ENCODE peak calls at places on chromosomes 12 and 14, in seven cellular contexts. A is HFFc6; Y is NCI-H748 treated with DMSO at 0.1 percent for 48 hours; V is RWPE1; Q is cardiac muscle cell; I is stimulated activated CD4-positive, alpha-beta T cell treated with anti-CD3 and anti-CD28 coated beads, Interleukin-12 subunit alpha, Interleukin-12 subunit beta, amount 100 ng/mL, for 4 hours; L is heart left ventricle. U is an unnamed sample.
A peak's percentile ranks its signal among the peaks of the same experiment; 100 is the strongest.

GRCh38 chr12:124415064-124415463 is 120.2 kb downstream of the RFLNA start:
- DNase-seq in V (no peak), I (no peak), Q (no peak), L (no peak), Y (no peak), A (no peak), U (no peak)

GRCh38 chr14:72515779-72516770 is 377.8 kb downstream of the DPF3 start:
- DNase-seq in I (no peak), Q (peak; percentile 47), V (no peak), L (no peak), Y (no peak), A (peak; percentile 45), U (peak; percentile 23)

GRCh38 chr14:103696466-103697071 is 18.7 kb downstream of the XRCC3 start:
- DNase-seq in L (peak; percentile 50), I (no peak), A (no peak), Y (no peak), V (no peak), Q (no peak), U (no peak)

GRCh38 chr12:68319988-68320623 is 12.1 kb downstream of the MDM1 start:
- DNase-seq in A (peak; percentile 81), I (no peak), V (no peak), Q (no peak), L (peak; percentile 49), Y (no peak), U (no peak)

GRCh38 chr12:108228746-108229145 is 99.7 kb downstream of the WSCD2 start:
- DNase-seq in Q (no peak), V (no peak), L (no peak), I (no peak), A (no peak), Y (no peak), U (no peak)

GRCh38 chr12:116650585-116650984 is 87.3 kb downstream of the SPRING1 start:
- DNase-seq in I (no peak), L (no peak), Y (no peak), Q (no peak), A (no peak), V (no peak), U (no peak)

GRCh38 chr14:69288001-69288771 is 28.2 kb downstream of the GALNT16 start:
- DNase-seq in A (peak; percentile 23), V (peak; percentile 15), Y (no peak), L (peak; percentile 68), I (no peak), Q (peak; percentile 35), U (peak; percentile 17)

GRCh38 chr12:21428241-21428640 is 9.2 kb upstream of the PYROXD1 start:
- DNase-seq in Q (no peak), I (no peak), V (no peak), Y (no peak), A (peak; percentile 48), L (no peak), U (no peak)

GRCh38 chr12:47110011-47110541 is 30.3 kb upstream of the AMIGO2 start:
- DNase-seq in A (no peak), Q (no peak), Y (peak; percentile 49), I (no peak), L (no peak), V (no peak), U (no peak)

GRCh38 chr14:74405663-74406062 is 20.3 kb downstream of the SYNDIG1L start:
- DNase-seq in Q (no peak), V (no peak), I (no peak), Y (no peak), L (no peak), A (no peak), U (no peak)

GRCh38 chr12:42960087-42960527 is 370.6 kb upstream of the PRICKLE1 start:
- DNase-seq in I (no peak), V (peak; percentile 81), L (no peak), A (no peak), Y (no peak), Q (no peak), U (no peak)

GRCh38 chr12:42759622-42760273 is 170.2 kb upstream of the PRICKLE1 start:
- DNase-seq in I (no peak), V (no peak), A (no peak), L (peak; percentile 73), Y (no peak), Q (no peak), U (peak; percentile 47)

GRCh38 chr12:321606-322326 is 59.1 kb upstream of the SLC6A13 start:
- DNase-seq in Y (no peak), Q (peak; percentile 9), L (no peak), V (peak; percentile 12), I (no peak), A (no peak), U (no peak)

GRCh38 chr14:100592461-100592871 is 5.2 kb upstream of the BEGAIN start:
- DNase-seq in Q (no peak), L (no peak), Y (no peak), V (no peak), I (no peak), A (no peak), U (no peak)

GRCh38 chr14:22813145-22813544 is 2.1 kb downstream of the SLC7A7 start:
- DNase-seq in Q (no peak), V (no peak), I (no peak), L (no peak), Y (no peak), A (no peak), U (no peak)

GRCh38 chr14:105146181-105146975 is 22.2 kb downstream of the JAG2 start:
- DNase-seq in V (no peak), Q (no peak), A (no peak), I (no peak), Y (no peak), L (no peak), U (no peak)

GRCh38 chr14:104678346-104678745 is 11.1 kb upstream of the INF2 start:
- DNase-seq in L (peak; percentile 63), V (no peak), A (no peak), Y (no peak), Q (peak; percentile 35), I (no peak), U (peak; percentile 39)

GRCh38 chr12:53181935-53182334 is 1.2 kb upstream of the CSAD start:
- DNase-seq in V (no peak), L (no peak), Y (no peak), A (no peak), Q (no peak), I (no peak), U (no peak)

GRCh38 chr14:68793734-68794129 is 865 bp upstream of the ZFP36L1 start:
- DNase-seq in Q (no peak), I (peak; percentile 50), A (no peak), V (no peak), Y (no peak), L (no peak), U (no peak)

GRCh38 chr14:64696355-64696844 is 7.8 kb upstream of the PLEKHG3 start:
- DNase-seq in A (no peak), L (peak; percentile 24), V (no peak), I (no peak), Q (no peak), Y (no peak), U (no peak)

GRCh38 chr14:91919814-91920213 is 27.7 kb downstream of the FBLN5 start:
- DNase-seq in V (no peak), I (no peak), Y (no peak), L (peak; percentile 65), Q (no peak), A (no peak), U (no peak)

GRCh38 chr14:86787782-86788181 is 1205.2 kb downstream of the GALC start:
- DNase-seq in L (no peak), I (no peak), A (peak; percentile 15), V (no peak), Q (peak; percentile 4), Y (no peak), U (peak; percentile 10)

GRCh38 chr12:86193931-86194330 is 62.3 kb downstream of the MGAT4C start:
- DNase-seq in L (no peak), V (peak; percentile 44), Y (no peak), I (no peak), A (no peak), Q (no peak), U (peak; percentile 11)

GRCh38 chr14:68564826-68565760 is 227.8 kb downstream of the ZFP36L1 start:
- DNase-seq in V (no peak), Q (no peak), A (no peak), Y (no peak), L (no peak), I (no peak), U (no peak)

GRCh38 chr12:48182659-48183058 is 785 bp upstream of the CCDC184 start:
- DNase-seq in Y (no peak), V (no peak), Q (no peak), L (no peak), A (no peak), I (no peak), U (no peak)

GRCh38 chr12:45273717-45274271 is 57.9 kb downstream of the ANO6 start:
- DNase-seq in Q (peak; percentile 40), A (peak; percentile 97), L (peak; percentile 58), I (no peak), Y (no peak), V (peak; percentile 89), U (peak; percentile 44)

GRCh38 chr12:12228402-12228801 is 38.4 kb downstream of the LRP6 start:
- DNase-seq in L (no peak), Y (no peak), Q (peak; percentile 1), V (no peak), I (no peak), A (no peak), U (no peak)

GRCh38 chr12:54588110-54588831 is at the start of gene PPP1R1A:
- DNase-seq in L (peak; percentile 40), I (no peak), A (no peak), Q (peak; percentile 83), Y (no peak), V (no peak), U (no peak)

GRCh38 chr12:116551952-116552749 is 7.0 kb upstream of the MAP1LC3B2 start:
- DNase-seq in Y (no peak), I (no peak), A (peak; percentile 33), L (peak; percentile 43), V (peak; percentile 35), Q (no peak), U (peak; percentile 51)

GRCh38 chr12:16019131-16019530 is 108.0 kb downstream of the DERA start:
- DNase-seq in L (no peak), Q (no peak), V (no peak), Y (no peak), A (no peak), I (no peak), U (no peak)

GRCh38 chr12:81726634-81727033 is 32.5 kb downstream of the PPFIA2 start:
- DNase-seq in Y (no peak), Q (no peak), I (no peak), V (no peak), L (no peak), A (no peak), U (no peak)

GRCh38 chr14:100078997-100079561 is 13.9 kb downstream of the EVL start:
- DNase-seq in I (peak; percentile 55), A (no peak), V (no peak), Y (no peak), L (no peak), Q (no peak), U (no peak)

GRCh38 chr12:53533476-53533875 is 26.2 kb upstream of the NPFF start:
- DNase-seq in Y (no peak), A (no peak), I (no peak), V (no peak), Q (no peak), L (no peak), U (no peak)

GRCh38 chr12:114406326-114407033 is 536 bp upstream of the TBX5 start:
- DNase-seq in L (no peak), V (no peak), A (peak; percentile 62), Y (peak; percentile 13), I (no peak), Q (peak; percentile 77), U (no peak)

GRCh38 chr14:50362791-50363733 is 33.6 kb downstream of the CDKL1 start:
- DNase-seq in V (no peak), Q (no peak), L (no peak), Y (no peak), A (no peak), I (no peak), U (no peak)

GRCh38 chr12:113860950-113861349 is 105.2 kb downstream of the RBM19 start:
- DNase-seq in L (no peak), Q (no peak), I (no peak), Y (no peak), A (peak; percentile 87), V (peak; percentile 76), U (peak; percentile 88)

GRCh38 chr12:96063046-96063445 is 27.7 kb upstream of the LTA4H start:
- DNase-seq in V (no peak), Q (no peak), I (no peak), A (no peak), Y (no peak), L (no peak), U (peak; percentile 26)

GRCh38 chr14:95183532-95184412 is 26.4 kb upstream of the DICER1 start:
- DNase-seq in A (no peak), L (no peak), I (no peak), Q (no peak), Y (no peak), V (no peak), U (no peak)

U was measured in H4.